ENCODE peak calls at places on chromosomes 7 and 10, in eight cellular contexts. V, O, E, U, S, X, K and N are unnamed samples.

GRCh38 chr10:21078410-21079329 is 181.6 kb upstream of the NEBL start:
- DNase-seq in V (peak; percentile 71), O (peak; percentile 67), E (peak; percentile 59), S (peak; percentile 71), U (peak; percentile 61), X (peak; percentile 89), K (no peak), N (peak; percentile 47)

GRCh38 chr7:87375647-87376435 is 30.4 kb downstream of the CROT start:
- DNase-seq in U (peak; percentile 11), V (no peak), O (no peak), K (no peak), S (peak; percentile 40), X (no peak), E (no peak), N (no peak)

GRCh38 chr10:102153093-102153620 is 968 bp downstream of the NOLC1 start:
- DNase-seq in S (no peak), U (peak; percentile 9), K (no peak), X (no peak), E (no peak), O (no peak), V (no peak), N (no peak)

GRCh38 chr10:1778570-1778969 is 41.2 kb upstream of the ADARB2 start:
- DNase-seq in X (no peak), V (no peak), O (no peak), E (no peak), U (no peak), S (no peak), K (no peak), N (no peak)

GRCh38 chr7:28643369-28644340 is 231.3 kb downstream of the CREB5 start:
- DNase-seq in K (no peak), O (no peak), X (no peak), S (no peak), E (no peak), V (no peak), U (no peak), N (no peak)

GRCh38 chr10:50295367-50295766 is 44.1 kb upstream of the ASAH2 start:
- DNase-seq in E (no peak), V (no peak), K (no peak), U (no peak), X (no peak), O (no peak), S (no peak), N (no peak)

GRCh38 chr7:65475734-65476319 is 102.2 kb downstream of the ZNF92 start:
- DNase-seq in U (no peak), E (peak; percentile 91), V (no peak), S (peak; percentile 8), K (no peak), O (peak; percentile 23), X (no peak), N (no peak)

GRCh38 chr10:44946201-44946600 is 13.4 kb upstream of the RASSF4 start:
- DNase-seq in S (no peak), U (peak; percentile 63), K (no peak), E (peak; percentile 69), X (no peak), O (no peak), V (peak; percentile 9), N (peak; percentile 9)

GRCh38 chr10:72292223-72292691 is 18.5 kb downstream of the DDIT4 start:
- DNase-seq in S (peak; percentile 98), E (peak; percentile 67), K (peak; percentile 25), V (no peak), U (no peak), X (no peak), O (peak; percentile 61), N (no peak)

GRCh38 chr10:80767940-80768339 is 230.2 kb downstream of the SH2D4B start:
- DNase-seq in O (no peak), E (no peak), K (no peak), U (no peak), S (no peak), X (no peak), V (no peak), N (no peak)

GRCh38 chr7:33109758-33110238 is 594 bp upstream of the RP9 start:
- DNase-seq in V (no peak), K (no peak), S (peak; percentile 47), U (peak; percentile 39), O (no peak), X (no peak), E (no peak), N (no peak)

GRCh38 chr10:128530301-128530700 is 404.1 kb upstream of the MKI67 start:
- DNase-seq in O (no peak), K (no peak), E (peak; percentile 4), U (no peak), V (no peak), X (peak; percentile 19), S (no peak), N (no peak)

GRCh38 chr7:24129597-24129996 is 154.4 kb upstream of the NPY start:
- DNase-seq in V (no peak), U (peak; percentile 22), S (peak; percentile 84), E (no peak), X (no peak), O (no peak), K (no peak), N (no peak)

GRCh38 chr7:54877683-54878082 is 118.7 kb upstream of the SEC61G start:
- DNase-seq in K (no peak), U (no peak), X (peak; percentile 14), O (no peak), S (peak; percentile 53), V (no peak), E (no peak), N (no peak)

GRCh38 chr10:119659951-119660350 is 8.8 kb downstream of the BAG3 start:
- DNase-seq in E (no peak), S (no peak), O (no peak), X (no peak), V (no peak), U (no peak), K (no peak), N (no peak)

GRCh38 chr10:119655566-119656001 is 4.4 kb downstream of the BAG3 start:
- DNase-seq in O (peak; percentile 52), S (peak; percentile 66), X (peak; percentile 85), V (peak; percentile 47), E (no peak), K (no peak), U (peak; percentile 88), N (peak; percentile 57)

GRCh38 chr10:119656760-119657159 is 5.6 kb downstream of the BAG3 start:
- DNase-seq in U (no peak), K (no peak), S (no peak), X (no peak), O (no peak), E (no peak), V (no peak), N (peak; percentile 0)

GRCh38 chr10:119657725-119658124 is 6.5 kb downstream of the BAG3 start:
- DNase-seq in O (peak; percentile 25), E (no peak), U (peak; percentile 48), S (no peak), X (no peak), V (no peak), K (no peak), N (no peak)

GRCh38 chr10:119658274-119658673 is 7.1 kb downstream of the BAG3 start:
- DNase-seq in U (peak; percentile 94), X (peak; percentile 89), E (no peak), S (peak; percentile 91), V (peak; percentile 92), K (peak; percentile 84), O (peak; percentile 70), N (peak; percentile 95)
- H3K4me3 ChIP-seq in U (peak overlapping the region; percentile 6), X (no peak overlapping the region), E (no peak overlapping the region), S (no peak overlapping the region), V (no peak overlapping the region), K (peak overlapping the region; percentile 14), O (no peak overlapping the region), N (peak overlapping the region; percentile 12)

GRCh38 chr10:31136386-31136785 is 104.7 kb upstream of the ZNF438 start:
- DNase-seq in O (no peak), X (no peak), U (no peak), S (no peak), K (no peak), E (no peak), V (no peak), N (no peak)

GRCh38 chr10:31133628-31134302 is 102.1 kb upstream of the ZNF438 start:
- DNase-seq in S (peak; percentile 20), O (peak; percentile 85), V (peak; percentile 82), E (peak; percentile 90), X (peak; percentile 81), U (peak; percentile 65), K (peak; percentile 92), N (peak; percentile 70)

GRCh38 chr10:31132681-31133239 is 101.1 kb upstream of the ZNF438 start:
- DNase-seq in S (no peak), X (no peak), K (no peak), V (no peak), O (no peak), U (no peak), E (no peak), N (no peak)

GRCh38 chr10:31134303-31134928 is 102.8 kb upstream of the ZNF438 start:
- DNase-seq in X (peak; percentile 55), U (peak; percentile 92), V (peak; percentile 43), E (peak; percentile 53), K (no peak), O (peak; percentile 19), S (peak; percentile 59), N (peak; percentile 67)

DNA sequence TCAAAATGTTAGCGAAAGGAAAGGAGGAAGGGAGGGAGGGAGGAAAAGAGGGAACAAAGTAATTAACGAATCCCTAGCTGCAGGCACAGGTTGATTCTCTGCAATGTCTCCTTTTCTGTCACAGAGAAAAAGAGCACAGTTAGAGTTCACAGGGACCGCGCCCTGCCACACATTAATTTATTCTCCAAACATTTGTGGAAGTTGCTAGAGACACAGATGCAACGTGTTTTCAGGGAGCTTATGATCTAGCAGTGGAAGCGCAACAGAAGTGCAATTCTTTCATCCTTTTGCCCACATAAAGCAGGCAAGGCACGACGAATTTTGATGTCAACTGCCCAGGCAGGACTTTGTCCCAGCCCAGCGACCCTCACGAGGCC is 101.6 kb upstream of the ZNF438 start:
- DNase-seq in O (no peak), E (no peak), S (no peak), K (no peak), V (no peak), U (no peak), X (no peak), N (no peak)
- H3K4me3 ChIP-seq in O (peak overlapping the region; percentile 59), E (peak overlapping the region; percentile 73), S (peak overlapping the region; percentile 49), K (peak overlapping the region; percentile 58), V (no peak overlapping the region), U (no peak overlapping the region), X (no peak overlapping the region), N (peak overlapping the region; percentile 55)

GRCh38 chr7:6637544-6638229 is 569 bp downstream of the ZNF316 start:
- DNase-seq in U (peak; percentile 8), O (peak; percentile 41), V (peak; percentile 44), K (no peak), E (peak; percentile 82), X (peak; percentile 18), S (no peak), N (peak; percentile 59)
- H3K4me3 ChIP-seq in U (peak overlapping the region; percentile 95), O (peak overlapping the region; percentile 63), V (peak overlapping the region; percentile 89), K (peak overlapping the region; percentile 66), E (peak overlapping the region; percentile 59), X (peak overlapping the region; percentile 70), S (peak overlapping the region; percentile 88), N (peak overlapping the region; percentile 75)

GRCh38 chr10:119668461-119668860 is 17.3 kb downstream of the BAG3 start:
- DNase-seq in V (no peak), K (no peak), U (no peak), O (no peak), E (no peak), S (no peak), X (no peak), N (no peak)
- H3K4me3 ChIP-seq in V (no peak overlapping the region), K (no peak overlapping the region), U (no peak overlapping the region), O (no peak overlapping the region), E (no peak overlapping the region), S (no peak overlapping the region), X (no peak overlapping the region), N (no peak overlapping the region)